ENCODE peak calls at places on chromosomes 1 and 21, in eight cellular contexts. I is activated T-cell treated with anti-CD3 and anti-CD28 coated beads for 1 hour; Z is right lobe of liver; Y is NCI-H748 treated with DMSO at 0.1 percent for 48 hours; P is midbrain; L is stimulated activated CD4-positive, alpha-beta T cell treated with anti-CD3 and anti-CD28 coated beads, Interleukin-12 subunit alpha, Interleukin-12 subunit beta, amount 100 ng/mL, for 24 hours; C is activated CD4-positive, alpha-beta T cell treated with anti-CD3 and anti-CD28 coated beads for 1 hour; X is activated naive CD4-positive, alpha-beta T cell. E is an unnamed sample.

GRCh38 chr1:85398391-85399064 is 66.4 kb downstream of the DDAH1 start:
- DNase-seq in C (no peak), X (no peak), I (no peak), Z (no peak), L (no peak), P (no peak), Y (no peak), E (no peak)

GRCh38 chr1:59666106-59666505 is 148.6 kb upstream of the HOOK1 start:
- DNase-seq in X (no peak), Z (no peak), L (no peak), P (no peak), I (no peak), C (no peak), Y (no peak), E (no peak)

GRCh38 chr1:11072216-11072917 is 12.5 kb upstream of the SRM start:
- DNase-seq in Z (no peak), C (no peak), L (no peak), X (no peak), I (no peak), P (no peak), Y (no peak), E (no peak)

GRCh38 chr1:202130275-202130646 is 7.5 kb downstream of the GPR37L1 start:
- DNase-seq in I (no peak), L (no peak), C (no peak), X (no peak), P (peak), Z (no peak), Y (no peak), E (no peak)

GRCh38 chr1:36008546-36009197 is 75.2 kb upstream of the TEKT2 start:
- DNase-seq in X (no peak), P (no peak), C (no peak), I (no peak), Y (no peak), L (no peak), Z (no peak), E (no peak)

GRCh38 chr21:20971296-20971921 is 26.8 kb upstream of the NCAM2 start:
- DNase-seq in C (no peak), I (no peak), X (no peak), P (peak), L (peak), Y (peak), Z (no peak), E (peak)

GRCh38 chr1:20165522-20165951 is 20.4 kb upstream of the UBXN10 start:
- DNase-seq in X (no peak), L (no peak), Y (no peak), Z (no peak), P (no peak), I (no peak), C (no peak), E (no peak)

GRCh38 chr1:200028586-200029034 is 1.1 kb downstream of the NR5A2 start:
- DNase-seq in C (no peak), P (no peak), I (no peak), L (no peak), X (no peak), Z (no peak), Y (peak), E (no peak)

GRCh38 chr1:223834660-223835263 is 11.0 kb downstream of the TP53BP2 start:
- DNase-seq in P (peak), C (no peak), L (no peak), Y (no peak), X (no peak), I (no peak), Z (no peak), E (no peak)

GRCh38 chr1:103129255-103129654 is 20.9 kb upstream of the COL11A1 start:
- DNase-seq in C (no peak), X (no peak), L (no peak), Y (no peak), I (no peak), Z (no peak), P (no peak), E (no peak)

GRCh38 chr1:9473032-9473792 is 66.1 kb upstream of the SLC25A33 start:
- DNase-seq in L (no peak), C (no peak), P (no peak), X (no peak), Z (no peak), I (no peak), Y (peak), E (no peak)

GRCh38 chr1:4778056-4778455 is 123.6 kb downstream of the AJAP1 start:
- DNase-seq in Z (no peak), I (no peak), X (no peak), Y (peak), P (peak), C (no peak), L (no peak), E (no peak)

GRCh38 chr1:204295666-204296065 is 64.1 kb downstream of the PLEKHA6 start:
- DNase-seq in Z (peak), X (no peak), L (no peak), C (no peak), P (no peak), I (no peak), Y (no peak), E (no peak)